ENCODE peak calls at places on chromosomes 12 and 14, in eight cellular contexts. One of them, this sample, is unnamed.

GRCh38 chr12:70044170-70044569 is 199.1 kb upstream of the CNOT2 start:
- DNase-seq in posterior cingulate gyrus: no peak
- DNase-seq in NCI-H748 treated with DMSO at 0.1 percent for 48 hours: no peak
- DNase-seq in HEK293T: no peak
- DNase-seq in uterus: no peak
- DNase-seq in pulmonary artery endothelial cell: no peak
- DNase-seq in AG09309: no peak
- DNase-seq in GM19239: no peak
- DNase-seq in this sample: no peak

GRCh38 chr14:29799718-29800117 is 127.9 kb downstream of the PRKD1 start:
- DNase-seq in posterior cingulate gyrus: no peak
- DNase-seq in NCI-H748 treated with DMSO at 0.1 percent for 48 hours: no peak
- DNase-seq in HEK293T: no peak
- DNase-seq in uterus: no peak
- DNase-seq in pulmonary artery endothelial cell: no peak
- DNase-seq in AG09309: no peak
- DNase-seq in GM19239: no peak
- DNase-seq in this sample: no peak

GRCh38 chr12:120783197-120783596 is 57.6 kb downstream of the ACADS start:
- DNase-seq in posterior cingulate gyrus: no peak
- DNase-seq in NCI-H748 treated with DMSO at 0.1 percent for 48 hours: no peak
- DNase-seq in HEK293T: no peak
- DNase-seq in uterus: no peak
- DNase-seq in pulmonary artery endothelial cell: peak
- DNase-seq in AG09309: peak
- DNase-seq in GM19239: no peak
- DNase-seq in this sample: no peak

GRCh38 chr12:71392521-71393145 is 47.0 kb upstream of the LGR5 start:
- DNase-seq in posterior cingulate gyrus: no peak
- DNase-seq in NCI-H748 treated with DMSO at 0.1 percent for 48 hours: peak
- DNase-seq in HEK293T: peak
- DNase-seq in uterus: no peak
- DNase-seq in pulmonary artery endothelial cell: peak
- DNase-seq in AG09309: peak
- DNase-seq in GM19239: peak
- DNase-seq in this sample: peak

GRCh38 chr12:46743471-46743870 is 82.3 kb downstream of the SLC38A4 start:
- DNase-seq in posterior cingulate gyrus: no peak
- DNase-seq in NCI-H748 treated with DMSO at 0.1 percent for 48 hours: no peak
- DNase-seq in HEK293T: no peak
- DNase-seq in uterus: no peak
- DNase-seq in pulmonary artery endothelial cell: no peak
- DNase-seq in AG09309: no peak
- DNase-seq in GM19239: no peak
- DNase-seq in this sample: peak

GRCh38 chr12:90163975-90164374 is 455.3 kb upstream of the ATP2B1 start:
- DNase-seq in posterior cingulate gyrus: no peak
- DNase-seq in NCI-H748 treated with DMSO at 0.1 percent for 48 hours: no peak
- DNase-seq in HEK293T: peak
- DNase-seq in uterus: no peak
- DNase-seq in pulmonary artery endothelial cell: no peak
- DNase-seq in AG09309: no peak
- DNase-seq in GM19239: no peak
- DNase-seq in this sample: no peak

GRCh38 chr14:63949696-63950095 is 96.9 kb downstream of the SYNE2 start:
- DNase-seq in posterior cingulate gyrus: no peak
- DNase-seq in NCI-H748 treated with DMSO at 0.1 percent for 48 hours: no peak
- DNase-seq in HEK293T: no peak
- DNase-seq in uterus: no peak
- DNase-seq in pulmonary artery endothelial cell: no peak
- DNase-seq in AG09309: no peak
- DNase-seq in GM19239: no peak
- DNase-seq in this sample: no peak

GRCh38 chr12:16093825-16094224 is 182.7 kb downstream of the DERA start:
- DNase-seq in posterior cingulate gyrus: no peak
- DNase-seq in NCI-H748 treated with DMSO at 0.1 percent for 48 hours: no peak
- DNase-seq in HEK293T: no peak
- DNase-seq in uterus: no peak
- DNase-seq in pulmonary artery endothelial cell: no peak
- DNase-seq in AG09309: no peak
- DNase-seq in GM19239: no peak
- DNase-seq in this sample: no peak

GRCh38 chr12:113479578-113480335 is 8.1 kb upstream of the LHX5 start:
- DNase-seq in posterior cingulate gyrus: no peak
- DNase-seq in NCI-H748 treated with DMSO at 0.1 percent for 48 hours: no peak
- DNase-seq in HEK293T: peak
- DNase-seq in uterus: no peak
- DNase-seq in pulmonary artery endothelial cell: no peak
- DNase-seq in AG09309: no peak
- DNase-seq in GM19239: no peak
- DNase-seq in this sample: no peak

GRCh38 chr14:76953196-76953945 is 75.1 kb downstream of the IRF2BPL start:
- DNase-seq in posterior cingulate gyrus: no peak
- DNase-seq in NCI-H748 treated with DMSO at 0.1 percent for 48 hours: no peak
- DNase-seq in HEK293T: no peak
- DNase-seq in uterus: peak
- DNase-seq in pulmonary artery endothelial cell: no peak
- DNase-seq in AG09309: peak
- DNase-seq in GM19239: peak
- DNase-seq in this sample: no peak

GRCh38 chr14:91154851-91155625 is 41.2 kb downstream of the DGLUCY start:
- DNase-seq in posterior cingulate gyrus: no peak
- DNase-seq in NCI-H748 treated with DMSO at 0.1 percent for 48 hours: peak
- DNase-seq in HEK293T: peak
- DNase-seq in uterus: peak
- DNase-seq in pulmonary artery endothelial cell: no peak
- DNase-seq in AG09309: no peak
- DNase-seq in GM19239: no peak
- DNase-seq in this sample: no peak

GRCh38 chr14:57930241-57930975 is 64.5 kb upstream of the SLC35F4 start:
- DNase-seq in posterior cingulate gyrus: no peak
- DNase-seq in NCI-H748 treated with DMSO at 0.1 percent for 48 hours: no peak
- DNase-seq in HEK293T: no peak
- DNase-seq in uterus: no peak
- DNase-seq in pulmonary artery endothelial cell: no peak
- DNase-seq in AG09309: no peak
- DNase-seq in GM19239: no peak
- DNase-seq in this sample: no peak

GRCh38 chr12:15648564-15648963 is 140.6 kb downstream of the EPS8 start:
- DNase-seq in posterior cingulate gyrus: no peak
- DNase-seq in NCI-H748 treated with DMSO at 0.1 percent for 48 hours: no peak
- DNase-seq in HEK293T: no peak
- DNase-seq in uterus: no peak
- DNase-seq in pulmonary artery endothelial cell: no peak
- DNase-seq in AG09309: no peak
- DNase-seq in GM19239: no peak
- DNase-seq in this sample: no peak

GRCh38 chr12:67331828-67332227 is 62.7 kb downstream of the CAND1 start:
- DNase-seq in posterior cingulate gyrus: no peak
- DNase-seq in NCI-H748 treated with DMSO at 0.1 percent for 48 hours: no peak
- DNase-seq in HEK293T: no peak
- DNase-seq in uterus: no peak
- DNase-seq in pulmonary artery endothelial cell: no peak
- DNase-seq in AG09309: no peak
- DNase-seq in GM19239: no peak
- DNase-seq in this sample: no peak

This sample was measured in AG09319.